ENCODE peak calls at places on chromosomes 1 and 21, in five cellular contexts. W, E, F, T and C are unnamed samples.

GRCh38 chr1:21534674-21535378 is 25.6 kb downstream of the ALPL start:
- DNase-seq in W (peak), E (peak), F (no peak), T (no peak), C (peak)

GRCh38 chr1:44672956-44673674 is 1.2 kb downstream of the TMEM53 start:
- DNase-seq in W (no peak), E (no peak), F (no peak), T (no peak), C (no peak)

GRCh38 chr1:172338295-172338735 is 82.2 kb upstream of the C1orf105 start:
- DNase-seq in W (no peak), E (no peak), F (no peak), T (no peak), C (peak)

GRCh38 chr1:64470670-64471217 is 815 bp downstream of the CACHD1 start:
- DNase-seq in W (peak), E (peak), F (no peak), T (no peak), C (peak)

GRCh38 chr1:3504151-3504822 is 49.8 kb downstream of the ARHGEF16 start:
- DNase-seq in W (peak), E (no peak), F (no peak), T (no peak), C (peak)

GRCh38 chr1:23010734-23011449 is 4.8 kb downstream of the TEX46 start:
- DNase-seq in W (no peak), E (no peak), F (no peak), T (no peak), C (peak)

GRCh38 chr21:15094706-15095105 is 29.9 kb upstream of the NRIP1 start:
- DNase-seq in W (no peak), E (no peak), F (no peak), T (no peak), C (no peak)

GRCh38 chr21:31354604-31355443 is 10.8 kb upstream of the TIAM1 start:
- DNase-seq in W (no peak), E (no peak), F (no peak), T (peak), C (peak)

GRCh38 chr1:245434285-245434684 is 279.5 kb downstream of the KIF26B start:
- DNase-seq in W (no peak), E (peak), F (no peak), T (no peak), C (no peak)

GRCh38 chr1:42420911-42421585 is 34.8 kb downstream of the ZMYND12 start:
- DNase-seq in W (peak), E (no peak), F (peak), T (no peak), C (peak)

GRCh38 chr1:61253059-61253735 is 170.8 kb downstream of the NFIA start:
- DNase-seq in W (peak), E (no peak), F (peak), T (no peak), C (no peak)

GRCh38 chr1:15940110-15941043 is 35.5 kb downstream of the ZBTB17 start:
- DNase-seq in W (no peak), E (no peak), F (no peak), T (no peak), C (no peak)

GRCh38 chr1:34871443-34872132 is 12.0 kb upstream of the SMIM12 start:
- DNase-seq in W (no peak), E (no peak), F (no peak), T (no peak), C (no peak)

GRCh38 chr1:26787706-26788514 is at the start of gene PIGV:
- DNase-seq in W (peak), E (peak), F (peak), T (peak), C (peak)

GRCh38 chr21:35904995-35905972 is 155.0 kb downstream of the SETD4 start:
- DNase-seq in W (peak), E (no peak), F (no peak), T (no peak), C (peak)

GRCh38 chr1:15344800-15345710 is 64.6 kb upstream of the EFHD2 start:
- DNase-seq in W (no peak), E (no peak), F (no peak), T (no peak), C (no peak)

GRCh38 chr1:218467101-218467728 is 122.1 kb downstream of the TGFB2 start:
- DNase-seq in W (no peak), E (no peak), F (no peak), T (no peak), C (no peak)

GRCh38 chr1:208202333-208202987 is 41.7 kb downstream of the PLXNA2 start:
- DNase-seq in W (no peak), E (no peak), F (peak), T (no peak), C (no peak)

GRCh38 chr1:151823175-151823574 is 8.4 kb downstream of the RORC start:
- DNase-seq in W (no peak), E (no peak), F (no peak), T (no peak), C (no peak)

GRCh38 chr1:186154651-186155050 is 220.4 kb downstream of the TPR start:
- DNase-seq in W (no peak), E (no peak), F (no peak), T (no peak), C (no peak)

GRCh38 chr1:23196627-23197328 is 20.5 kb downstream of the HTR1D start:
- DNase-seq in W (peak), E (peak), F (no peak), T (no peak), C (no peak)

GRCh38 chr1:12760256-12760795 is 13.2 kb upstream of the PRAMEF12 start:
- DNase-seq in W (no peak), E (peak), F (no peak), T (no peak), C (no peak)

GRCh38 chr1:89615676-89616598 is 17.0 kb upstream of the LRRC8C start:
- DNase-seq in W (peak), E (peak), F (peak), T (no peak), C (peak)

GRCh38 chr21:43644609-43645008 is 14.7 kb downstream of the HSF2BP start:
- DNase-seq in W (peak), E (no peak), F (no peak), T (no peak), C (peak)

GRCh38 chr1:46196609-46197008 is 1.6 kb downstream of the POMGNT1 start:
- DNase-seq in W (no peak), E (no peak), F (no peak), T (no peak), C (no peak)

GRCh38 chr1:150233359-150234308 is 2.3 kb downstream of the ANP32E start:
- DNase-seq in W (peak), E (no peak), F (no peak), T (no peak), C (no peak)

GRCh38 chr1:188888387-188888786 is 1589.3 kb downstream of the BRINP3 start:
- DNase-seq in W (no peak), E (no peak), F (no peak), T (no peak), C (no peak)

GRCh38 chr1:19361231-19362147 is 49.4 kb downstream of the SLC66A1 start:
- DNase-seq in W (no peak), E (no peak), F (no peak), T (no peak), C (no peak)